ENCODE peak calls at places on chromosome 16, in five cellular contexts. Z, N, T, F and J are unnamed samples.

GRCh38 chr16:19696961-19697360 is 21.1 kb downstream of the KNOP1 start:
- DNase-seq in Z (no peak), N (no peak), T (no peak), F (no peak), J (no peak)

GRCh38 chr16:2019919-2020831 is 590 bp downstream of the NPW start:
- DNase-seq in Z (no peak), N (no peak), T (no peak), F (no peak), J (no peak)

GRCh38 chr16:57530104-57530522 is 6.3 kb downstream of the CCDC102A start:
- DNase-seq in Z (peak), N (peak), T (peak), F (peak), J (peak)

GRCh38 chr16:85878875-85879274 is 20.1 kb upstream of the IRF8 start:
- DNase-seq in Z (no peak), N (peak), T (peak), F (no peak), J (no peak)

GRCh38 chr16:69917739-69918138 is 33.4 kb upstream of the CLEC18A start:
- DNase-seq in Z (no peak), N (no peak), T (peak), F (no peak), J (no peak)

GRCh38 chr16:27819881-27820610 is 243.5 kb downstream of the GSG1L start:
- DNase-seq in Z (no peak), N (peak), T (no peak), F (no peak), J (no peak)

GRCh38 chr16:83205896-83206295 is 579.1 kb downstream of the CDH13 start:
- DNase-seq in Z (no peak), N (no peak), T (no peak), F (no peak), J (no peak)

GRCh38 chr16:58814348-58814801 is 80.3 kb upstream of the GOT2 start:
- DNase-seq in Z (no peak), N (no peak), T (peak), F (peak), J (peak)

DNA sequence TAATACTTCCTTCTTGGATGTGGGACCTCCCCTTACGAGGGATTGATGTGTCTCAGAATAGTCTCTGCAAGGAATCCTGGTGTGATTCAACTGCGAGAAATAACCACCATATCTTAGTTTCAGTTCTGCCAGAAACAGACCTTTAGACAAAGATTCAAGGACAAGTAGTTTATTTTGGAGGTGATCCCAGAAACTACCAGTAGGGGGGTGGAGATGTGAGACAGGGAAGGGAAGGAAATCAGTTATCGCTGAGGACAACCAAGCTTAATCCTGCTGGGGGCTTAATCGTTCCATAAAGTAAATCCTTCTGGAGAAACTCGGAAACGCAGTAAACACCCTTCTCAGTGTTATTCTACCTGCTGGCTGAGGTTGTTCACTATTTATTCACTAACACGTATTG is 5.0 kb upstream of the SDR42E1 start:
- DNase-seq in Z (no peak), N (no peak), T (peak), F (no peak), J (no peak)
- TF ChIP-seq CTCF in Z (no peak), N (no peak), T (peak), F (no peak), J (no peak)

DNA sequence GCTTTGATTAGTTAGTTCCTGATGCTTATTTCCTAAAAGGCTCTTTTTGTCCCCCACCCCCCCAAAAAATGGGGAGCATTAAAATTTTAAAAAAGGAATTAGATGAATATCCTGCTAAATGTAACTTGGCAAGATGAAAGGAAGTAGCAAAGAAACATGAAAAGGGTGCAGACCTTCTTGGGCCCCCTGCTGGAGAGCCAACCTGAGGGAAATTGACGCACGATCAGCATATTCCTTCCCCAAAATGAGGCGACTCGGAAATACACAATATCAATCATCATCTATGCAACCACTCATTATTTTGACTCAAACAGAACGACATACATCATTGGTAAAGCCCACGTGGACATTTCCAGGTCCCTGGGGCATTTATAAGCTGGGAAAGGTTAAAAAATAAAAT is 59.7 kb downstream of the GRIN2A start:
- DNase-seq in Z (no peak), N (no peak), T (peak), F (peak), J (no peak)
- TF ChIP-seq CTCF in Z (no peak), N (no peak), T (peak), F (peak), J (no peak)

DNA sequence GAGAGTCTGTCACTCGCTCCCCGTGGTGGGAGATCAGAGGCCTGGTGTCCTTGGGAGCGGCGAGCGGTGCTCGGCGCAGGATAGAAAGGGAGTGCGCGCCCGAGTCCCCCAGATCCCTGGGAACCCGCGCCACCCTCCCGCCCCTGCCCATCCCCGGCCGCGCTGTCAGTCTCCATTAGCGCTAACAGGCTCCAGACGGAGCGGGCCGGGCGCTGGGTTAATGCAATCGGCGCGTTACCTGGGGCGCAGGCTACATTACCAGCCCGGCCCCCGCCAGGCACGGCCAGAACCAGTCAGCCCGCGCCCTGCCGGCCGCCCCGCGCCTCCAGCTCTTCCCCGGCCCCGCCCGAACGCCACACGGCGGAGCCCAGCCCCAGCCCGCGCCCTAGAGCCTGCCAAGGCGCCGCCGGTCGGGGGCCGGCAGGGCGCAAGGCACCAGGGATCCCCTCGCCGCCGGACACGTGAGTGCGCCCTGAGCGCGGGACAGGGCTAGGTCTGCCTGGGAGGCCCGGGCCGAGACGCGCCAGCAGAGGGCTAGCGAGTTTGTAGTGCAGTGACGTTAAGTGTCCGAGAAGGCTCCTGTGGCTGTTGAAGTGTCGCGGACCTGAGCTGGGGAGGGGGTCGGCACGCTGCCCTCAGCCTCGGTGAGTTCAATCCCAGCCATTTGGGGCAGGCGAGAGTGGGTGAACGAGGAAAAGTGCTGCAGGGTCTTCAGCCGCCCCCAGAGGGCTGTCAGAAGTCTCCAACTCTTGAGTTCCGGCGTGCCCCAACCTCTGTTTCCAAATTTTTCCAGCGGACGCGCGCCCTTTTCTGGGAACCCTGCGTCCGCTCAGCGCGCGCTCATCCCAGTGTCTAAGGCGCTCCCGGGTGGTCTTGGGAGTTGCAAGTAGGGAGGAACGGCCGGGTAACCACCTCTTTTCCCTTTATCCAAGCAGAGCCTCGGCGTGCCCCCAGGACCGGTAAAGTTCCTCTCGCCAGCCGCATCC is at the start of gene SLC6A2:
- DNase-seq in Z (no peak), N (peak), T (no peak), F (peak), J (no peak)
- TF ChIP-seq CTCF in Z (no peak), N (no peak), T (no peak), F (no peak), J (no peak)

DNA sequence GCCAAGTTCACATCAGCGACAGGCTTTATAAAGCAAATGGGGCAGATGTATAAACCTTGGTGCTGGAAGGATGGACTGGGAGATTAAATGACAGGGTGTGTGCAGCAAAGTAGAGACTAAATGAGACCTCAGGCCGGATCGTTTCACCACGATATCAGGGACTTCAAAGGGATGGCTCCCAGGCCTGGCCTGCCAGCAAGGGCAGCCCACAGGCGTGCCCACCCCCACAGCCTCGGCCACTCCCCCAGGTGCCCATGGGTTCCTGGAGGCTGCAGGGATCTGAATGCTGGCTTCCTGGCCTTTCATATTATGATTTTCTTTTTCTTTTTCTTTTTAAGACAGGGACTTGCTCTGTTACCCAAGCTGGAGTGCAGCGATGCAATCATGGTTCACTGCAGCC is 174.5 kb downstream of the ZNF423 start:
- DNase-seq in Z (no peak), N (no peak), T (no peak), F (no peak), J (no peak)
- TF ChIP-seq CTCF in Z (no peak), N (no peak), T (no peak), F (no peak), J (no peak)